ENCODE peak calls at places on chromosomes 13 and 19, in five cellular contexts. N is aorta; O is ascending aorta; S is spleen; L is CD8-positive, alpha-beta T cell. Y is an unnamed sample.

GRCh38 chr19:40084948-40085347 is 5.8 kb downstream of the ZNF780A start:
- DNase-seq in O (no peak), S (no peak), L (no peak), N (no peak), Y (no peak)

GRCh38 chr19:34851277-34851804 is 75.4 kb upstream of the ZNF30 start:
- DNase-seq in N (no peak), S (no peak), O (no peak), L (no peak), Y (no peak)

GRCh38 chr13:98834254-98834960 is 81.9 kb upstream of the SLC15A1 start:
- DNase-seq in L (no peak), O (no peak), S (no peak), N (no peak), Y (no peak)

GRCh38 chr13:97892717-97893116 is 60.8 kb upstream of the IPO5 start:
- DNase-seq in S (no peak), O (no peak), L (no peak), N (no peak), Y (no peak)

GRCh38 chr19:51664997-51665396 is 18.4 kb upstream of the SIGLEC14 start:
- DNase-seq in O (no peak), L (no peak), N (no peak), S (no peak), Y (no peak)

GRCh38 chr19:14091885-14092462 is 1.4 kb upstream of the SAMD1 start:
- DNase-seq in N (no peak), L (peak), O (no peak), S (peak), Y (no peak)

GRCh38 chr19:53792721-53793433 is 31.2 kb downstream of the NLRP12 start:
- DNase-seq in L (peak), S (peak), O (peak), N (peak), Y (peak)

GRCh38 chr19:19540707-19541515 is 2.8 kb downstream of the CILP2 start:
- DNase-seq in N (peak), S (peak), L (peak), O (no peak), Y (peak)

GRCh38 chr19:34269968-34270621 is 15.7 kb downstream of the GARRE1 start:
- DNase-seq in N (peak), S (peak), O (peak), L (peak), Y (peak)

GRCh38 chr13:113192902-113193301 is 15.6 kb downstream of the PCID2 start:
- DNase-seq in O (no peak), S (no peak), L (no peak), N (no peak), Y (no peak)

GRCh38 chr13:30665638-30666037 is 47.9 kb downstream of the USPL1 start:
- DNase-seq in S (no peak), L (no peak), N (no peak), O (no peak), Y (no peak)

GRCh38 chr13:110307697-110308376 is 753 bp downstream of the COL4A2 start:
- DNase-seq in N (no peak), S (no peak), O (no peak), L (no peak), Y (no peak)

GRCh38 chr13:110819203-110820014 is 95.5 kb downstream of the ANKRD10 start:
- DNase-seq in N (peak), O (no peak), L (peak), S (peak), Y (peak)

GRCh38 chr19:9070066-9070465 is 16.8 kb upstream of the OR1M1 start:
- DNase-seq in O (no peak), L (no peak), N (no peak), S (no peak), Y (no peak)

GRCh38 chr19:3880471-3881271 is at the start of gene ATCAY:
- DNase-seq in N (no peak), L (no peak), O (no peak), S (no peak), Y (peak)
- H3K27ac ChIP-seq in N (no peak), L (no peak), O (no peak), S (no peak), Y (peak)

GRCh38 chr19:22634450-22634827 is 315 bp downstream of the ZNF492 start:
- DNase-seq in S (peak), N (no peak), O (no peak), L (no peak), Y (no peak)
- H3K27ac ChIP-seq in S (no peak), N (no peak), O (no peak), L (peak), Y (no peak)

GRCh38 chr19:31330761-31331160 is 18.5 kb downstream of the TSHZ3 start:
- DNase-seq in N (no peak), L (no peak), O (no peak), S (no peak), Y (no peak)

GRCh38 chr19:31332096-31332495 is 17.1 kb downstream of the TSHZ3 start:
- DNase-seq in O (no peak), N (no peak), S (no peak), L (no peak), Y (no peak)

GRCh38 chr19:31331536-31331935 is 17.7 kb downstream of the TSHZ3 start:
- DNase-seq in O (no peak), N (no peak), L (no peak), S (no peak), Y (no peak)

GRCh38 chr19:31329819-31330218 is 19.4 kb downstream of the TSHZ3 start:
- DNase-seq in L (no peak), O (no peak), S (no peak), N (no peak), Y (no peak)

DNA sequence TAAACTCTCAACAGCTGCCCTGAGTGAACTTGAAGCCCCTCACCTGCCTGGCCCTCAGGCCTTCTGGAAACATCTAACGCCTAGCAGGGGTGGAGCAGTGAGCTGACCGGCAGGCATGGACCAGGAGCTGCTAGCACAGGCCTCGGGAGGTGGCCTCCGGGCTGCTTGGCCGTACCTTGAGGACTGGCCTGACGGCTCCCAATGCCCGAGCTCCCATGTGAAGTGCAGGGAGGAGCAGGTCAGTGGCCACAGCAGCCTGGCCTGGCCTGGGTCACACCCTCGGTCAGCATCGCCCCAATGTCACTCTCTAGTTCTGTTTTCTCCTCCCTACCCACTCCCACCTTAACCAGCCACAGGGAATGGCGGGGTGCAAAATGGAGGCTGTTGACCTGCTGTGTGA is 19.0 kb downstream of the TSHZ3 start:
- DNase-seq in N (no peak), L (no peak), O (no peak), S (no peak), Y (no peak)
- H3K27ac ChIP-seq in N (no peak), L (no peak), O (peak), S (peak), Y (no peak)

GRCh38 chr19:10789876-10790275 is 46.1 kb downstream of the TMED1 start:
- DNase-seq in S (no peak), N (no peak), L (no peak), O (no peak), Y (no peak)
- H3K27ac ChIP-seq in S (no peak), N (no peak), L (no peak), O (no peak), Y (no peak)

GRCh38 chr13:109251958-109252357 is 534.4 kb downstream of the IRS2 start:
- DNase-seq in N (no peak), S (no peak), O (no peak), L (no peak), Y (no peak)

GRCh38 chr13:109254271-109254670 is 532.1 kb downstream of the IRS2 start:
- DNase-seq in N (no peak), S (no peak), L (no peak), O (no peak), Y (no peak)

GRCh38 chr13:109253316-109253715 is 533.1 kb downstream of the IRS2 start:
- DNase-seq in N (no peak), S (no peak), O (no peak), L (no peak), Y (no peak)

GRCh38 chr13:109255457-109255856 is 530.9 kb downstream of the IRS2 start:
- DNase-seq in O (no peak), L (no peak), N (no peak), S (no peak), Y (no peak)

DNA sequence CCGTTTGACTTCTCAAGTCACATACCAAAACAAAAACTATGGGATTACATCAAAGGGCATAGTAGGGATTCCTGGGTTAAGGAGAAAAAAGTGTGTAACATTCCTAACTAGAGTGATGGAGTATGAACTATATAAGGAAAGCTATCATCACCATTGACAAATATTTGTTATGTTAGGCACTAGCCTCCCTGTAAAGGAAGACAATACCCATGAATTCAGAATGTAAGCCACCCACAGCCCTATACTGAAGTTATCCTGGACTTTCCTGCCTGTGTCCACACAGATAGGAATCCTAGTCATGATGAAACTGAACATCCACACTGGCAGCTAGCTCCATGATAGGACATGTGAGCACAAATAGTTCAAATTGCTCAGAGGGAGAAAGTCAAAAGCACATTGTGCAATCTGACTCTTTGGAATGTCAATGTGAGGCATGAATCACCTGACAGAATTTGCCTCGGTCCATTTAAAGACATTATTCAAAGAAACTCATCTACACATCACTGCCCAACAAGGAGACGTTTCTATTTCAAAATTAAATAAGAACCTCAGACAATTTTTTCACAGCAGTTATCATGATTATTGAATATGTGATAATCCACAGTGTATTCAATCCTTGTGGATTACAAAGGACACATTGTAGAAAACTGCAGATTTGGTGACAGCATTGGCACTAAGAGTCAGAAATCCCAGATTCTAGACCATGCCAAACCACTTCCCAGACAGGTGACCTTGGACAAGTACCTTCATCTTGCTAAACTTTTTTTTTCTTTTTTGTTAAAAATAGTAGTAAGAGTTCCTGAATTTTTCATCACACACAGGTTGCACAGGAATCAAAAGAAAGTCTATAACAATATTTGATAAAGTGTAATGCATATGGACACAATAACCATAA is 529.3 kb downstream of the IRS2 start:
- DNase-seq in L (no peak), N (no peak), O (no peak), S (no peak), Y (no peak)
- H3K27ac ChIP-seq in L (no peak), N (peak), O (peak), S (no peak), Y (no peak)

DNA sequence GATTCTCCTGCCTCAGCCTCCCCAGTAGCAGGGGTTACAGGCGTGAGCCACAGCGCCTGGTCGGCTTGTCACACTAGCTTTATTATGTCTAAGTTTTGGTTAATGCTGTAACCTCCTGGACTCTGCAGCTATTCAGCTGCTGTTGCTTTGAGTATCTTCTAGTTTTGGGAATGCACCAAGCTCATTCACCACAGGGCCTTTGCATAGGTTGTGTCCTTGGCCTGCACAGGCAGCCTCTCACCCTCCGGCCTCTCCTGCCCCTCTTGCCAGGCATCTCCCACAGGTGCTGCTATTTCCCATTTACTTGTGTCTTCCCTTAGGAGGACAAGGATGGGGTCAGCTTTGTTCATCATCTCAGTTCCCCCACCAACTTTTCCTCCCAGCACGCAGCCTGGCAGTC is 2.4 kb upstream of the CCDC9 start:
- DNase-seq in L (no peak), N (no peak), S (no peak), O (no peak), Y (no peak)
- H3K27ac ChIP-seq in L (no peak), N (no peak), S (no peak), O (no peak), Y (no peak)

GRCh38 chr19:2040647-2041435 is 10.2 kb downstream of the MKNK2 start:
- DNase-seq in N (no peak), O (no peak), S (peak), L (no peak), Y (no peak)
- H3K27ac ChIP-seq in N (peak), O (peak), S (peak), L (peak), Y (peak)

DNA sequence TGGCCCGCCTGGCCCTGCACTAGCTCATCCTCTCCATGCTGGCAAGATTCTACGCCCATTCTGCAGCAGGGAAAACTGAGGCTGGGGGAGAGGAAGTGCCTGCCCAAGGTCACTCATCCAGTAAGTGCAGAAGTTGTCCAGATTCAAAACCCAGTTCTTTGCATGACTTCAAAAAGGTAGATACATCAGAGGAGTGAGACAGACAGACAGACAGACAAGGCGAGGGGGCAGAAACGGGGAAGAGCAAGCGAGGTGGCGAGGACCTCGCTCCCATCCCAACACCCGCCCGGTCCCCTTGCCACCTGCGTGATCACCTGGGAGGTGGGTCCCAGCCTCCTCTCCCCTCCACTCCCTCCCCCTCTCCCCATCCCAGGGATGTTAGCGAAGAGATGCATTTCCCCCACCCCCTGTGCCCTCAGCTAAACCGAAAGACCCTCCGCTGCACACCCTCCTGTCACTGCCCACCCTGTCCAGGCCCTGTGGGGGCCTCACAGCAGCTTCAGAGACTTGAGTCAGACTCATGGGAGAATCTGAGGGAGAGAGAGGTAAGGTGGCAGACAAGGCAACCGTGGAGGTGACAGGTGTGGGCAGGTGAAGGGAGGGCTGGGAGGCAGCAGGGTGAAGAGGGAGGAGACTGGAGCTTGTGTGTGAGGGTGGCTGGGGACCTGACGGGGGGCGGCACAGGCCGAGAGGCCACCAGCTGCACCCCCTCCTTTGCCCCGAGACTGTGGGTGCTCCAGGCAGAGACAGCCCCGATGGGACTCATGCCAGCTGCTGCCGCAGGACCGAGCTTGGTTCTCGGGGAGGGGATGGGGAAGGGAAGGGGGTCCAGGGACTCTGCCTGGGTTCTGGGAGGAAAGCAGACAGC is 18.9 kb downstream of the LRRC4B start:
- DNase-seq in S (no peak), L (no peak), N (no peak), O (no peak), Y (peak)
- H3K27ac ChIP-seq in S (no peak), L (no peak), N (no peak), O (no peak), Y (peak)

GRCh38 chr19:7871280-7871529 is 3.0 kb downstream of the PRR36 start:
- DNase-seq in O (no peak), N (no peak), S (no peak), L (no peak), Y (no peak)
- H3K27ac ChIP-seq in O (no peak), N (no peak), S (no peak), L (no peak), Y (no peak)

DNA sequence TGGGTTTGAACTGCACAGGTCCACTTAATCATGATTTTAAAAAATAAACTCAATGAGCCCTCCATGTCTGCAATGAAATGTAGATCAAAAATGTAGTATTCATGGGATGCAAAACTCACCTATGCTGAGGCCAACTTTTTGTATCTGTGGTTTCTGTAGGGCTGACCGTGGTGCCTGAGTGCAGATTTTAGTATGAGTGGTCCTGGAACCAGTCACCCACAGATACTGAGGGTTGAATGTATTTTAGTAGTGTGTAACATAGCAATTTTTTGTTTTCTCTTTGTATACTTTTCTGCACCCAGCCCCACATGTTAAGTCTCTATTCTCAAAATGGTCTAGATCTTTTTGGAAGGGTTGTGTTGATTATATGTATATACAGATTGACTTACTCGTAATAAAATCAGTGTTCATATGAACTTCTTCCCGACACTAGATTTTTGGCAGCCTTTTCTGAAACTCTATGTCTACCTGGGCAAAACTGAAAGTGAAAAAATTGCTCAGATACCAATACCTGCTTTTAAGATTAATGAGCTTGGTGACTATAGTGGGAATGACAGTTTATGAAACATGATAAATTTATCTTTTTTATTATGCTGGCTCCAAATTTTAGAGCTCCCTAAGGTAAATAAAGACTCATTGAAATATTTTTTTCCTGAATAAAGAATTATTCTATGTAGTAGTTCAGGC is 51.6 kb downstream of the DNAJC15 start:
- DNase-seq in O (no peak), N (no peak), S (no peak), L (no peak), Y (no peak)
- H3K27ac ChIP-seq in O (no peak), N (no peak), S (no peak), L (no peak), Y (no peak)